ENCODE peak calls at places on chromosomes 6 and 20, in seven cellular contexts. P, Z, L, U, H, O and J are unnamed samples.

GRCh38 chr20:17704589-17705317 is 5.0 kb downstream of the BANF2 start:
- DNase-seq in H (no peak), L (no peak), Z (no peak), O (no peak), P (no peak), U (no peak), J (no peak)

GRCh38 chr20:10924628-10925266 is 250.9 kb upstream of the JAG1 start:
- DNase-seq in P (no peak), H (no peak), O (no peak), L (no peak), U (no peak), Z (no peak), J (no peak)

GRCh38 chr6:149856256-149856994 is 7.7 kb downstream of the LRP11 start:
- DNase-seq in O (no peak), Z (no peak), H (no peak), P (no peak), U (no peak), L (no peak), J (no peak)

GRCh38 chr6:163001341-163001740 is 273.6 kb downstream of the PACRG start:
- DNase-seq in Z (no peak), U (no peak), H (no peak), O (no peak), L (no peak), P (no peak), J (no peak)

GRCh38 chr6:16305246-16305725 is 66.9 kb downstream of the GMPR start:
- DNase-seq in P (no peak), H (no peak), Z (no peak), O (no peak), U (no peak), L (no peak), J (no peak)

GRCh38 chr6:31114970-31115849 is 610 bp downstream of the PSORS1C1 start:
- DNase-seq in P (no peak), L (no peak), H (no peak), U (no peak), O (no peak), Z (no peak), J (no peak)

GRCh38 chr20:52675414-52675813 is 296.7 kb upstream of the TSHZ2 start:
- DNase-seq in O (no peak), H (no peak), Z (no peak), L (no peak), U (no peak), P (no peak), J (no peak)

GRCh38 chr6:11404081-11404480 is 133.5 kb upstream of the TMEM170B start:
- DNase-seq in U (no peak), P (no peak), H (no peak), L (no peak), Z (no peak), O (no peak), J (no peak)

GRCh38 chr6:5094327-5094726 is 9.2 kb downstream of the PPP1R3G start:
- DNase-seq in P (no peak), L (no peak), H (no peak), O (no peak), Z (no peak), U (no peak), J (no peak)

GRCh38 chr20:61331542-61331941 is 79.5 kb downstream of the CDH4 start:
- DNase-seq in Z (peak; percentile 27), P (no peak), H (peak; percentile 53), L (no peak), U (no peak), O (no peak), J (no peak)

GRCh38 chr6:111353914-111354464 is 129.0 kb downstream of the REV3L start:
- DNase-seq in P (no peak), O (no peak), L (no peak), H (no peak), Z (no peak), U (no peak), J (no peak)

GRCh38 chr6:25263602-25264001 is 15.6 kb upstream of the CARMIL1 start:
- DNase-seq in H (no peak), O (no peak), U (no peak), Z (no peak), P (no peak), L (peak; percentile 66), J (no peak)

GRCh38 chr6:137403855-137404254 is 90.3 kb downstream of the OLIG3 start:
- DNase-seq in H (no peak), Z (no peak), O (no peak), U (no peak), L (no peak), P (no peak), J (no peak)

GRCh38 chr6:105757512-105758200 is 328.5 kb upstream of the PRDM1 start:
- DNase-seq in Z (no peak), L (no peak), H (no peak), P (no peak), O (no peak), U (no peak), J (no peak)

GRCh38 chr6:13371421-13372072 is 43.2 kb upstream of the TBC1D7 start:
- DNase-seq in Z (no peak), P (no peak), L (no peak), H (peak; percentile 40), O (no peak), U (no peak), J (no peak)

GRCh38 chr20:25084616-25085187 is 2.8 kb upstream of the VSX1 start:
- DNase-seq in U (no peak), O (no peak), P (no peak), L (no peak), H (peak; percentile 50), Z (no peak), J (no peak)

GRCh38 chr6:160275511-160276003 is 16.9 kb upstream of the SLC22A2 start:
- DNase-seq in Z (peak; percentile 36), H (no peak), L (no peak), P (no peak), O (no peak), U (no peak), J (no peak)

GRCh38 chr20:10469599-10469998 is 34.5 kb downstream of the SLX4IP start:
- DNase-seq in U (peak; percentile 16), Z (peak; percentile 28), L (peak; percentile 28), P (no peak), H (peak; percentile 78), O (no peak), J (no peak)

GRCh38 chr20:62765432-62766070 is 30.7 kb upstream of the MRGBP start:
- DNase-seq in O (no peak), P (no peak), Z (peak; percentile 8), U (no peak), H (no peak), L (no peak), J (no peak)

GRCh38 chr6:170147056-170147787 is 143.7 kb downstream of the DLL1 start:
- DNase-seq in Z (no peak), L (no peak), P (no peak), U (no peak), H (no peak), O (peak; percentile 52), J (no peak)

GRCh38 chr6:2158596-2159271 is 86.7 kb downstream of the GMDS start:
- DNase-seq in U (peak; percentile 63), O (no peak), Z (no peak), H (peak; percentile 88), P (no peak), L (peak; percentile 3), J (no peak)

GRCh38 chr20:56716806-56717205 is 87.7 kb downstream of the TFAP2C start:
- DNase-seq in O (no peak), Z (no peak), P (no peak), H (no peak), U (no peak), L (no peak), J (no peak)

GRCh38 chr6:39678914-39679313 is 46.3 kb downstream of the KIF6 start:
- DNase-seq in Z (no peak), U (no peak), H (no peak), P (no peak), L (no peak), O (no peak), J (no peak)

GRCh38 chr6:3389390-3390167 is 67.3 kb downstream of the SLC22A23 start:
- DNase-seq in O (no peak), L (no peak), Z (peak; percentile 68), P (no peak), U (no peak), H (no peak), J (no peak)

GRCh38 chr6:147738089-147738488 is 229.6 kb downstream of the SAMD5 start:
- DNase-seq in O (no peak), H (no peak), L (no peak), P (no peak), U (no peak), Z (no peak), J (no peak)

GRCh38 chr6:165662041-165662491 is 975 bp downstream of the PDE10A start:
- DNase-seq in H (peak; percentile 74), Z (no peak), P (no peak), L (no peak), U (peak; percentile 48), O (no peak), J (no peak)

GRCh38 chr6:6840831-6841263 is 252.3 kb downstream of the LY86 start:
- DNase-seq in Z (no peak), U (no peak), L (no peak), P (no peak), O (no peak), H (no peak), J (no peak)

GRCh38 chr20:9241232-9241692 is 172.4 kb downstream of the PLCB4 start:
- DNase-seq in P (no peak), H (no peak), U (no peak), O (no peak), L (peak; percentile 7), Z (no peak), J (no peak)

GRCh38 chr6:41581381-41581991 is 35.3 kb downstream of the FOXP4 start:
- DNase-seq in Z (peak; percentile 72), H (no peak), O (no peak), U (no peak), P (no peak), L (peak; percentile 19), J (no peak)

GRCh38 chr6:80182291-80182690 is 75.8 kb downstream of the BCKDHB start:
- DNase-seq in O (no peak), H (no peak), U (no peak), Z (no peak), P (no peak), L (no peak), J (no peak)

GRCh38 chr6:12288844-12289654 is 1.1 kb upstream of the EDN1 start:
- DNase-seq in H (peak; percentile 80), U (peak; percentile 78), L (peak; percentile 51), O (no peak), Z (no peak), P (no peak), J (no peak)

GRCh38 chr20:48826883-48827771 is 672 bp downstream of the PREX1 start:
- DNase-seq in L (no peak), H (peak; percentile 79), Z (no peak), O (no peak), U (peak; percentile 42), P (no peak), J (peak; percentile 54)

GRCh38 chr6:1820714-1821113 is 211.0 kb downstream of the FOXC1 start:
- DNase-seq in L (no peak), U (no peak), P (no peak), Z (no peak), H (no peak), O (no peak), J (no peak)